ENCODE peak calls at places on chromosome 6, in ten cellular contexts. A, J, C, L, P, T, W, N, Q and H are unnamed samples.

GRCh38 chr6:111430605-111431378 is 52.2 kb downstream of the REV3L start:
- DNase-seq in A (no peak), J (no peak), C (no peak), L (no peak), P (no peak), T (no peak), W (no peak), N (no peak), Q (no peak), H (no peak)

GRCh38 chr6:169908403-169908933 is 157.0 kb downstream of the ERMARD start:
- DNase-seq in A (no peak), J (no peak), C (no peak), L (no peak), P (no peak), T (no peak), W (no peak), N (no peak), Q (no peak), H (no peak)

GRCh38 chr6:168060521-168060931 is 18.5 kb downstream of the FRMD1 start:
- DNase-seq in A (no peak), J (peak), C (peak), L (peak), P (no peak), T (peak), W (peak), N (peak), Q (no peak), H (no peak)

GRCh38 chr6:50989123-50989522 is 170.5 kb downstream of the TFAP2B start:
- DNase-seq in A (no peak), J (no peak), C (no peak), L (no peak), P (no peak), T (no peak), W (no peak), N (no peak), Q (no peak), H (no peak)

GRCh38 chr6:22392711-22393110 is 95.9 kb upstream of the PRL start:
- DNase-seq in A (no peak), J (no peak), C (no peak), L (no peak), P (no peak), T (no peak), W (no peak), N (no peak), Q (no peak), H (no peak)

GRCh38 chr6:97470322-97470721 is 187.3 kb upstream of the MMS22L start:
- DNase-seq in A (no peak), J (no peak), C (no peak), L (no peak), P (no peak), T (no peak), W (no peak), N (no peak), Q (no peak), H (no peak)

GRCh38 chr6:158758941-158759479 is 60.2 kb downstream of the EZR start:
- DNase-seq in A (no peak), J (no peak), C (no peak), L (no peak), P (no peak), T (no peak), W (no peak), N (no peak), Q (no peak), H (no peak)

GRCh38 chr6:126017668-126018067 is 31.3 kb downstream of the TRMT11 start:
- DNase-seq in A (no peak), J (no peak), C (no peak), L (no peak), P (no peak), T (no peak), W (no peak), N (no peak), Q (no peak), H (no peak)

GRCh38 chr6:157045831-157046454 is 268.8 kb downstream of the ARID1B start:
- DNase-seq in A (no peak), J (no peak), C (no peak), L (peak), P (no peak), T (peak), W (no peak), N (no peak), Q (no peak), H (peak)

GRCh38 chr6:88166901-88167624 is 916 bp upstream of the CNR1 start:
- DNase-seq in A (no peak), J (no peak), C (no peak), L (no peak), P (no peak), T (no peak), W (peak), N (no peak), Q (no peak), H (no peak)

GRCh38 chr6:160417550-160417949 is 69.4 kb downstream of the SLC22A3 start:
- DNase-seq in A (no peak), J (no peak), C (no peak), L (no peak), P (no peak), T (no peak), W (no peak), N (no peak), Q (no peak), H (no peak)

GRCh38 chr6:34240329-34241248 is 3.9 kb downstream of the HMGA1 start:
- DNase-seq in A (no peak), J (no peak), C (peak), L (no peak), P (no peak), T (no peak), W (no peak), N (no peak), Q (no peak), H (no peak)

GRCh38 chr6:130309028-130309427 is 56.8 kb upstream of the TMEM200A start:
- DNase-seq in A (no peak), J (no peak), C (no peak), L (no peak), P (no peak), T (no peak), W (no peak), N (no peak), Q (no peak), H (no peak)